ENCODE peak calls at places on chromosomes 13 and 19, in eight cellular contexts. M, R, Z, D, B, U, Y and F are unnamed samples.

GRCh38 chr13:44921931-44922758 is 67.1 kb downstream of the NUFIP1 start:
- DNase-seq in M (peak), R (peak), B (peak), Y (peak), D (peak), U (peak), Z (no peak), F (no peak)

GRCh38 chr19:36719687-36720556 is 32.5 kb downstream of the ZNF567 start:
- DNase-seq in D (no peak), M (no peak), Y (peak), B (no peak), U (no peak), R (no peak), Z (no peak), F (no peak)

GRCh38 chr19:367963-368623 is 23.5 kb upstream of the MIER2 start:
- DNase-seq in D (peak), Z (no peak), U (no peak), B (no peak), Y (no peak), M (no peak), R (no peak), F (no peak)

GRCh38 chr13:32476021-32476731 is 48.2 kb upstream of the N4BP2L1 start:
- DNase-seq in M (no peak), D (no peak), Y (no peak), Z (no peak), B (no peak), R (no peak), U (no peak), F (no peak)

GRCh38 chr19:55086730-55087541 is 11.3 kb downstream of the EPS8L1 start:
- DNase-seq in Z (peak), R (peak), Y (peak), M (peak), B (peak), D (peak), U (peak), F (peak)

GRCh38 chr19:10419200-10419645 is 1.1 kb upstream of the PDE4A start:
- DNase-seq in Y (no peak), Z (no peak), M (no peak), U (peak), R (no peak), B (no peak), D (no peak), F (peak)

GRCh38 chr13:79533781-79534400 is 52.9 kb downstream of the NDFIP2 start:
- DNase-seq in R (no peak), D (no peak), B (no peak), U (peak), Y (peak), M (peak), Z (no peak), F (no peak)

GRCh38 chr19:35341565-35342225 is 6.0 kb upstream of the FFAR1 start:
- DNase-seq in D (no peak), Y (no peak), B (no peak), M (no peak), U (no peak), Z (no peak), R (no peak), F (no peak)

GRCh38 chr13:97058417-97058816 is 64.1 kb upstream of the OXGR1 start:
- DNase-seq in U (no peak), R (no peak), Y (no peak), Z (no peak), B (no peak), D (no peak), M (no peak), F (no peak)

GRCh38 chr13:100306042-100306441 is 217.1 kb downstream of the PCCA start:
- DNase-seq in M (no peak), R (no peak), Y (no peak), U (no peak), Z (no peak), B (no peak), D (no peak), F (no peak)

GRCh38 chr19:5035105-5035761 is 66.3 kb downstream of the KDM4B start:
- DNase-seq in M (no peak), Z (no peak), R (no peak), B (no peak), D (no peak), U (no peak), Y (no peak), F (no peak)

GRCh38 chr19:16530540-16531379 is 11.5 kb downstream of the CHERP start:
- DNase-seq in Y (no peak), R (no peak), B (no peak), Z (no peak), M (no peak), U (no peak), D (no peak), F (no peak)

GRCh38 chr19:30923096-30923495 is 426.1 kb downstream of the TSHZ3 start:
- DNase-seq in B (no peak), R (no peak), Z (no peak), Y (no peak), D (no peak), M (no peak), U (no peak), F (no peak)